ENCODE peak calls at places on chromosomes 4 and X, in five cellular contexts. J is nephron progenitor cell, O is left lung, P is GM20000, V is lower leg skin. F is an unnamed sample.

GRCh38 chrX:42495139-42495538 is 282.8 kb downstream of the PPP1R2C start:
- DNase-seq in P (no peak), V (no peak), J (no peak), O (no peak), F (no peak)

GRCh38 chr4:40316782-40317635 is 18.1 kb upstream of the CHRNA9 start:
- DNase-seq in J (peak; percentile 56), V (peak; percentile 31), O (no peak), P (peak; percentile 61), F (peak; percentile 46)

GRCh38 chr4:125070869-125071268 is 243.9 kb upstream of the FAT4 start:
- DNase-seq in V (no peak), O (no peak), P (no peak), J (no peak), F (peak; percentile 28)

GRCh38 chr4:188175288-188175687 is 36.0 kb downstream of the TRIML1 start:
- DNase-seq in J (no peak), P (no peak), O (no peak), V (no peak), F (no peak)

GRCh38 chr4:108331905-108332632 is 163.3 kb upstream of the LEF1 start:
- DNase-seq in V (no peak), J (no peak), P (no peak), O (no peak), F (no peak)

GRCh38 chr4:125666635-125667034 is 351.9 kb downstream of the FAT4 start:
- DNase-seq in J (no peak), O (no peak), P (no peak), V (no peak), F (no peak)

GRCh38 chr4:5037553-5038551 is 13.4 kb upstream of the STK32B start:
- DNase-seq in V (peak; percentile 64), O (no peak), J (no peak), P (no peak), F (no peak)

GRCh38 chr4:26741491-26741871 is 119.2 kb upstream of the STIM2 start:
- DNase-seq in P (no peak), J (no peak), V (no peak), O (no peak), F (no peak)

GRCh38 chr4:10164877-10165283 is 48.3 kb upstream of the WDR1 start:
- DNase-seq in J (peak; percentile 60), P (peak; percentile 54), O (no peak), V (no peak), F (peak; percentile 62)

GRCh38 chr4:20629180-20630115 is 70.8 kb upstream of the PACRGL start:
- DNase-seq in J (no peak), P (no peak), V (no peak), O (no peak), F (no peak)

GRCh38 chr4:56908206-56909082 is 744 bp downstream of the REST start:
- DNase-seq in P (peak; percentile 93), J (peak; percentile 86), V (peak; percentile 43), O (peak; percentile 94), F (peak; percentile 49)

GRCh38 chr4:3304831-3305609 is 12.2 kb downstream of the RGS12 start:
- DNase-seq in P (no peak), V (no peak), O (peak; percentile 39), J (no peak), F (no peak)

GRCh38 chr4:184330008-184330400 is 112.3 kb upstream of the ENPP6 start:
- DNase-seq in J (no peak), O (peak; percentile 90), V (peak; percentile 80), P (peak; percentile 51), F (no peak)

GRCh38 chrX:47384502-47384901 is 14.1 kb downstream of the ZNF157 start:
- DNase-seq in V (peak; percentile 39), P (peak; percentile 30), J (peak; percentile 53), O (no peak), F (peak; percentile 52)

GRCh38 chr4:48139688-48140087 is 5.6 kb upstream of the TXK start:
- DNase-seq in P (no peak), O (no peak), J (no peak), V (no peak), F (no peak)

GRCh38 chr4:28842271-28842670 is 1877.9 kb upstream of the PCDH7 start:
- DNase-seq in V (no peak), O (no peak), J (no peak), P (no peak), F (no peak)

GRCh38 chr4:152073738-152074137 is 312.9 kb upstream of the GATB start:
- DNase-seq in V (no peak), J (no peak), P (no peak), O (no peak), F (no peak)

GRCh38 chrX:51456814-51457213 is 39.6 kb downstream of the NUDT11 start:
- DNase-seq in J (no peak), O (no peak), V (no peak), P (no peak), F (no peak)

GRCh38 chr4:182843813-182844325 is 73.3 kb downstream of the DCTD start:
- DNase-seq in O (no peak), J (no peak), P (no peak), V (no peak), F (no peak)
- TF ChIP-seq CTCF in O (no peak), J (no peak), P (no peak), V (no peak), F (no peak)

DNA sequence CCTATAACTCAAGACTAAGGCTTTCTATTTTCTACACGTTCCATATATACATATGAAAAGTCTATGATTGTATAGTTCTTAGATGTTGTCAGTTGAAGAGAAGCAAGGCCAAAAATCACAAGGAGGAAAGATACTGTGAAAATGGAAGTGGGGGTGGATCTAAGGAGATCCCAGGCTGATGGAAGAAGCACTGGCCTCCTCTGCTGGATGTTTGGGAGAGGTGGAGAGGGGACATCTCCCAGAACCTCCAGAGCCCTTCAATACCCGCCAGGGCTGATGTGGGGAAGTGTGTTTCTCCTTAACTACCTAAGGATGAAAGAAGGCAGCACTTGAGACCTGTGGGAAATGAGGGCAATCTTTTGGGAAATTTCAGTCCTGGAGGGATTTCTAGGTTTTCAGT is 67.4 kb downstream of the RASGEF1B start:
- DNase-seq in O (no peak), J (no peak), V (no peak), P (no peak), F (no peak)
- TF ChIP-seq CTCF in O (no peak), J (no peak), V (no peak), P (no peak), F (no peak)

GRCh38 chrX:103215768-103216085 is 819 bp downstream of the BEX4 start:
- DNase-seq in J (no peak), O (no peak), V (no peak), P (peak; percentile 12), F (no peak)

GRCh38 chrX:103212749-103213457 is 2.0 kb upstream of the BEX4 start:
- DNase-seq in J (no peak), P (no peak), O (no peak), V (no peak), F (no peak)

GRCh38 chrX:103210056-103210455 is 4.9 kb upstream of the BEX4 start:
- DNase-seq in O (no peak), J (no peak), V (no peak), P (no peak), F (no peak)

GRCh38 chrX:103215037-103215767 is at the start of gene BEX4:
- DNase-seq in O (peak; percentile 92), J (peak; percentile 85), P (peak; percentile 85), V (peak; percentile 75), F (peak; percentile 88)

DNA sequence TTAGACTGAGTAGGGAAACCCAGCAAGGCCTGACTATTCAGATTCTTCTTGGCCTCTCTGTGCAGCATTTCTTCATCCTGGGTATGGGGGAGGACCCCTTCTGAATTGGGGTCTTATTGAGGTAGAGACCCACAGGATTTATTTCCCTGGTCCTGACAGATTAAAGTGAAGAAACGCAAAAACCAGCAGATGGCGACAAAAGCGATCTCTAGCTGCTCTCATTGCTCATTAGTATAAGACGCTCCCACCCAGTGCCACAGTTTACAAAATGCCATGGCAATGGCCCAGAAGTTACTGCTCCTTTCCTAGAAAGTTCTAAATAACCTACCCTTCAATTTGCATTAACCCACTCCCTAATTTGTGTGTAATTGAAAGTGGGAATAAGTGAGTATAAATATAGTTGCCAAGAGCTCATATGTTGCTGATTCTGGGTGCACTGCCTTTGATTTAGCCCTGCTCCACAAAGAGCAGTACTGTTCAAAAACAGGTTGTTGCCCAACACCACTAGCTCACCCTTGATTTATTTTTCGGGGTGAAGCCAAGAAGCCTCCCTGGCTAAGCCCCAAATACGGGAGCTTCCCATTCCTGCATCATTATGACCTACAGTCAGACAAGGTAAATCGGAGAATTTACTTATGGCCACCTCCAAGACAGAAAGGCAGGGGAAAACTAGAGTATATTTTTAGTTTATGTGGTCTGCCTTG is 3.7 kb upstream of the BEX4 start:
- DNase-seq in O (no peak), J (peak; percentile 36), P (peak; percentile 32), V (peak; percentile 31), F (peak; percentile 26)
- TF ChIP-seq CTCF in O (no peak), J (peak; percentile 47), P (no peak), V (no peak), F (no peak)

DNA sequence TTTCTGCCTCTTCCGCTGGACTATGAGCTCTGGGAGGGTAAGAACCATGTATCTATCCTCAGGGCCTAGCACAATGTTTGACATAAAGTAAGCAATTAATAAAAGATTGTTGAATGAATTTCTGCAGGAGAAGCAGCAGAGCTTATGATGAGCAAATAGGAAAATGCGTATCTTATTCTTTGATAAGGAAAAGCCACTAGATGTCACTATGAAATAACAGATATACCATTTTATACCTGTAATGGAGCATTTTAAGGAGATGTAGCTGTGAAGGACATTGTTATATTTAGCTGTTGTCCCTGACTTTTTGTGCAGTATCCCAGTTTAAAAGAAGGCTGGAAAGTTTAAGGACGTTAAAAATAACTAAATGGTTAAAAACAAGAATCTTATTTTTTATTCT is 147.2 kb upstream of the MBNL3 start:
- DNase-seq in P (no peak), O (no peak), V (no peak), J (no peak), F (no peak)
- TF ChIP-seq CTCF in P (no peak), O (no peak), V (no peak), J (no peak), F (no peak)

DNA sequence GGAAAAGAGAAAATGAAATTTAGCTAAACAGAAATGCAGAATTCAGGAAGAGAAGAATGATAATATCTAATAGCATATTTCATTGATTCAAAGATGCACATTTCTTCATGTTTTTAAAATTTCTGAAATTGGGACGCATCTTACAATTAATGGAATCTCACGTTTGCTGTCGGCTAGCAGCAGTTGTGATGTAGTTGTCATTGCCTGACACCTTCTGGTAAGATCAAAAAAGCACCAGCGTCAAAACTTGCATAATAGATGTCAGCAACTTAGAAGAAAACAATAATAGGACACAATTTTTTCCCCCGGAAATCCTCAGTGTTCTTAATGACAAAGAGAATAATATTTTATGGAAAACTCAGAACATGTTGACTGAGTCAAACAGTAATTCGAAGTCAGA is 29.8 kb upstream of the SLC7A3 start:
- DNase-seq in P (no peak), V (no peak), J (no peak), O (no peak), F (no peak)
- TF ChIP-seq CTCF in P (no peak), V (no peak), J (no peak), O (no peak), F (no peak)

GRCh38 chrX:133415276-133416105 is at the start of gene GPC4:
- DNase-seq in V (peak; percentile 20), O (peak; percentile 84), J (peak; percentile 83), P (peak; percentile 12), F (peak; percentile 69)
- TF ChIP-seq CTCF in V (no peak), O (no peak), J (no peak), P (no peak), F (no peak)

GRCh38 chr4:169272265-169272886 is 1.6 kb upstream of the SH3RF1 start:
- DNase-seq in J (no peak), V (no peak), O (no peak), P (peak; percentile 59), F (no peak)
- TF ChIP-seq CTCF in J (no peak), V (no peak), O (no peak), P (no peak), F (no peak)

F was measured in glutamatergic neuron.